ENCODE peak calls at places on chromosomes 13 and 19, in six cellular contexts. E is H1, S is breast epithelium, X is stomach, V is spleen, G is prostate gland. W is an unnamed sample.

GRCh38 chr13:108409735-108410134 is 140.2 kb downstream of the TNFSF13B start:
- DNase-seq in E (no peak), S (no peak), X (no peak), V (no peak), G (no peak), W (no peak)

GRCh38 chr19:46928951-46929350 is 68.2 kb downstream of the ARHGAP35 start:
- DNase-seq in E (no peak), S (no peak), X (no peak), V (no peak), G (no peak), W (no peak)

GRCh38 chr19:32876236-32876918 is 6.8 kb upstream of the SLC7A9 start:
- DNase-seq in E (peak; percentile 34), S (no peak), X (peak; percentile 17), V (peak; percentile 51), G (no peak), W (no peak)

GRCh38 chr13:111895896-111896821 is 170.8 kb upstream of the SOX1 start:
- DNase-seq in E (peak; percentile 45), S (no peak), X (no peak), V (no peak), G (no peak), W (no peak)

GRCh38 chr19:31675187-31675913 is 326.1 kb upstream of the TSHZ3 start:
- DNase-seq in E (no peak), S (no peak), X (no peak), V (no peak), G (no peak), W (no peak)

GRCh38 chr19:28103916-28104315 is 1109.0 kb downstream of the UQCRFS1 start:
- DNase-seq in E (no peak), S (no peak), X (no peak), V (no peak), G (no peak), W (no peak)

GRCh38 chr13:93118081-93118615 is 108.5 kb upstream of the GPC6 start:
- DNase-seq in E (no peak), S (no peak), X (no peak), V (no peak), G (peak; percentile 19), W (no peak)

GRCh38 chr19:12513531-12514061 is 29.0 kb upstream of the ZNF709 start:
- DNase-seq in E (no peak), S (no peak), X (no peak), V (no peak), G (no peak), W (no peak)

GRCh38 chr19:10694706-10695105 is 6.5 kb upstream of the QTRT1 start:
- DNase-seq in E (no peak), S (no peak), X (no peak), V (no peak), G (no peak), W (no peak)

GRCh38 chr19:5864725-5865486 is 5.4 kb downstream of the FUT5 start:
- DNase-seq in E (no peak), S (no peak), X (no peak), V (no peak), G (no peak), W (no peak)

GRCh38 chr19:4814625-4815425 is 16.7 kb downstream of the TICAM1 start:
- DNase-seq in E (no peak), S (no peak), X (no peak), V (no peak), G (no peak), W (no peak)

GRCh38 chr13:20366056-20366455 is 133.9 kb upstream of the GJB6 start:
- DNase-seq in E (no peak), S (no peak), X (no peak), V (no peak), G (no peak), W (no peak)

GRCh38 chr13:27455331-27455855 is 5.0 kb upstream of the MTIF3 start:
- DNase-seq in E (no peak), S (no peak), X (no peak), V (no peak), G (no peak), W (no peak)

GRCh38 chr13:110915057-110915873 is at the start of gene ANKRD10:
- DNase-seq in E (peak; percentile 99), S (peak; percentile 98), X (peak; percentile 99), V (peak; percentile 100), G (peak; percentile 98), W (peak; percentile 91)

GRCh38 chr19:16660763-16661479 is at the start of gene TMEM38A:
- DNase-seq in E (peak; percentile 69), S (peak; percentile 30), X (peak; percentile 72), V (peak; percentile 92), G (peak; percentile 41), W (peak; percentile 41)
- TF ChIP-seq POLR2AphosphoS5 in E (no peak), S (no peak), X (peak; percentile 48), V (peak; percentile 59), G (no peak), W (no peak)

GRCh38 chr19:34135033-34135370 is 37.3 kb upstream of the LSM14A start:
- DNase-seq in E (no peak), S (no peak), X (no peak), V (no peak), G (no peak), W (no peak)

GRCh38 chr19:34136127-34136526 is 36.2 kb upstream of the LSM14A start:
- DNase-seq in E (no peak), S (no peak), X (no peak), V (no peak), G (no peak), W (no peak)

GRCh38 chr19:34135401-34135800 is 36.9 kb upstream of the LSM14A start:
- DNase-seq in E (no peak), S (no peak), X (no peak), V (no peak), G (no peak), W (no peak)

GRCh38 chr19:34131100-34131499 is 41.2 kb upstream of the LSM14A start:
- DNase-seq in E (no peak), S (no peak), X (no peak), V (no peak), G (no peak), W (no peak)

DNA sequence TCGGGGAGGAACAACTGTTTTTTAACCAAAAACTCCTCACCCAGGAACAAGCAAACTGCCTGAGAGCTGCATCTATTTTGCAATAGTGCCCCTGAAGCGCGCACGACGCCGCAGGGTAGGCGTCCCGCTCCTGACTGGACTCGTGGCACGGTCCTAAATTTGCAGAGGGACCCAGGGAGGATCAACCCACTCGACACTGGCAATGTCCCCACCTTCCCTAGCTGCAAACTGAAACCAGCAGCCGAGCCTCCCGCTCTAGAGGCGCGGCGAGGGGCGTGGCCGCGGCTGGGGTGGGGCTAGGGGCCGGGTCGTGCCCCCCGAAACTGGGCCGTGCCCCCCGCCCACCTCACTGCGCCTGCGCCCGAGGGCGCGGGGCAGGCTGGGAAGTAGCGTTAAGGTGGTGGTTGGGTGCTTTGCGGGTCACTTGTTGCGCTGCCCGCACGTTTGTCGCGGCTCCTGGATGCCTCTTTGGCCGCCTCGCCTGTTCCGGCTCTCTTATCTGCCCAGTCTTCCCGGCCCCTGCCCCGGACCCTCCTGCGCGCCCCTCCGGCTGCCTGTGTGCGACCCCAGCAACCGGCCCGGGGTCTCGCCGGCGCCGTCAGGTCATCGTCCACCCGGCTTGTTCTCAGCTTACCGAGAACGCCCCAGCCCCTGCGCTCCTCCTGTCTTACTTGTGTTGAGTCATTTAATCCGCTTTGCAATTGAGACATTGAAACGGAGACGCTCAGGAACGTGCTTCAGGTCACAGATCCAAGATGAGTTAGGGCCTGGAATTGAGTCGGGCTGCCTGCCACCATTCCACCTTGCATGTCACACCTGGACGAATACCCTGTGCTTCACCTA is 37.9 kb upstream of the LSM14A start:
- DNase-seq in E (peak; percentile 96), S (peak; percentile 69), X (peak; percentile 92), V (peak; percentile 96), G (peak; percentile 63), W (peak; percentile 90)
- TF ChIP-seq POLR2A in E (peak; percentile 94), S (peak; percentile 38), X (no peak), V (no peak), G (peak; percentile 60), W (peak; percentile 92)

DNA sequence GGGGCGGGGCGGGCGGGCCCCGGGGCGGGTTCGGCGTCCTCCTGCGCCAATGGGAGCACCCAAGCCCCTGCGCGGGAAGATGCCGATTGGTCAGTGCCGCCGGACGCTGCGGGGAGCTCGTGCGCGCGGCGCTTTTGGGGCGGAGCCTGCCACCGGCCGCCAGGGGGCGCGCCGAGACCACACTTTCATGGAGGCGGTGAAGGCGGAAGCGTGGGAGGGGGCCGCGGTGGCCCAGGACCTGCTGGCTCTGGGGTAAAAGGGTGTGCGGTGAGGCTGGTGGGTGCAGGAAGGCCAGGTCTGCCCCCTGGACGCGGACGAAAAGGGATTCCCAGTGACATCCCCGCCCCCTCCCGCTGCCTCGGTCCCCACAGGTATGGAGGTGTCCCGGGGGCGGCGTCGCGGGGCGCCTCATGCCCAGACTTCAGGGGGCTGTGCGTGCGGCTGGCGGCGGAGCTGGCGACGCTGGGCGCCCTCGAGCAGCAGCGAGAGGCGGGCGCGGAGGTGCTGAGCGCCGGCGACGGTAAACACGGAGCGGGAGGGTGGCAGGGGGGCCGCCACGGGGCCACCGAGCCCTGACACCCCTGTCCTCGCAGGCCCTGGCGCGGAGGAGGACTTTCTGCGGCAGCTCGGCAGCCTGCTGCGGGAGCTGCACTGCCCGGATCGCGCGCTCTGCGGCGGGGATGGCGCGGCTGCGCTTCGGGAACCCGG is at the start of gene FAM98C:
- DNase-seq in E (peak; percentile 99), S (peak; percentile 98), X (peak; percentile 98), V (peak; percentile 98), G (peak; percentile 96), W (peak; percentile 100)
- TF ChIP-seq POLR2AphosphoS5 in E (no peak), S (peak; percentile 54), X (peak; percentile 24), V (peak; percentile 90), G (peak; percentile 88), W (no peak)

GRCh38 chr19:43673702-43674629 is 4.0 kb upstream of the PLAUR start:
- DNase-seq in E (no peak), S (no peak), X (no peak), V (peak; percentile 80), G (no peak), W (no peak)

GRCh38 chr19:43664008-43664407 is 6.0 kb downstream of the PLAUR start:
- DNase-seq in E (no peak), S (no peak), X (no peak), V (no peak), G (no peak), W (no peak)

GRCh38 chr19:43672061-43672679 is 2.2 kb upstream of the PLAUR start:
- DNase-seq in E (no peak), S (no peak), X (no peak), V (no peak), G (no peak), W (no peak)

GRCh38 chr19:43667524-43668405 is 2.2 kb downstream of the PLAUR start:
- DNase-seq in E (peak; percentile 47), S (no peak), X (no peak), V (peak; percentile 85), G (no peak), W (no peak)

GRCh38 chr19:43668406-43669158 is 1.4 kb downstream of the PLAUR start:
- DNase-seq in E (peak; percentile 99), S (peak; percentile 99), X (peak; percentile 98), V (peak; percentile 98), G (peak; percentile 97), W (peak; percentile 88)
- TF ChIP-seq POLR2A in E (no peak), S (peak; percentile 90), X (no peak), V (peak; percentile 50), G (peak; percentile 92), W (no peak)